ENCODE peak calls at places on chromosomes 4 and X, in four cellular contexts. O is adipocyte, A is non-pigmented ciliary epithelial cell, G is astrocyte of the spinal cord. Z is an unnamed sample.

GRCh38 chr4:101730291-101731117 is 60.0 kb upstream of the BANK1 start:
- DNase-seq in O (peak), A (peak), G (peak), Z (peak)

GRCh38 chr4:124167602-124168001 is 544.9 kb downstream of the ANKRD50 start:
- DNase-seq in O (no peak), A (no peak), G (no peak), Z (no peak)

GRCh38 chrX:115679460-115679859 is 118.5 kb downstream of the PLS3 start:
- DNase-seq in O (peak), A (no peak), G (peak), Z (no peak)

GRCh38 chrX:119359618-119360382 is 39.3 kb upstream of the SLC25A43 start:
- DNase-seq in O (peak), A (no peak), G (no peak), Z (no peak)

GRCh38 chr4:70943115-70943514 is 40.9 kb downstream of the MOB1B start:
- DNase-seq in O (no peak), A (no peak), G (no peak), Z (no peak)

GRCh38 chr4:71188197-71188625 is 150.6 kb upstream of the SLC4A4 start:
- DNase-seq in O (peak), A (no peak), G (peak), Z (no peak)

GRCh38 chr4:1056671-1057402 is 45.4 kb downstream of the FGFRL1 start:
- DNase-seq in O (no peak), A (no peak), G (no peak), Z (no peak)

GRCh38 chr4:166458756-166459155 is 585.7 kb downstream of the TLL1 start:
- DNase-seq in O (peak), A (peak), G (peak), Z (no peak)